ENCODE peak calls at places on chromosomes 3 and 15, in nine cellular contexts. A is colonic mucosa; W is osteoblast; I is fibroblast of mammary gland; Y is GM23338; M is CD8-positive, alpha-beta T cell; J is A549; U is astrocyte of the spinal cord; O is lower leg skin. Q is an unnamed sample.

GRCh38 chr15:59138243-59138642 is 33.3 kb downstream of the CCNB2 start:
- DNase-seq in A (peak; percentile 48), W (peak; percentile 94), I (peak; percentile 59), Y (peak; percentile 91), M (peak; percentile 43), J (peak; percentile 86), U (peak; percentile 30), O (no peak), Q (no peak)

GRCh38 chr3:186162221-186162620 is 53.3 kb upstream of the ETV5 start:
- DNase-seq in A (no peak), W (no peak), I (peak; percentile 6), Y (no peak), M (no peak), J (no peak), U (no peak), O (no peak), Q (no peak)

GRCh38 chr3:125054436-125055164 is 1.2 kb downstream of the HEG1 start:
- DNase-seq in A (peak; percentile 30), W (peak; percentile 91), I (peak; percentile 76), Y (peak; percentile 52), M (no peak), J (peak; percentile 26), U (peak; percentile 76), O (no peak), Q (no peak)

GRCh38 chr3:178950676-178951075 is 120.9 kb downstream of the ZMAT3 start:
- DNase-seq in A (no peak), W (no peak), I (no peak), Y (no peak), M (no peak), J (no peak), U (peak; percentile 7), O (no peak), Q (no peak)

GRCh38 chr3:125055913-125056705 is at the start of gene HEG1:
- DNase-seq in A (peak; percentile 85), W (peak; percentile 96), I (peak; percentile 77), Y (peak; percentile 89), M (peak; percentile 81), J (peak; percentile 51), U (peak; percentile 88), O (peak; percentile 97), Q (no peak)

GRCh38 chr3:124032881-124033359 is 41.0 kb upstream of the ROPN1 start:
- DNase-seq in A (peak; percentile 91), W (peak; percentile 100), I (peak; percentile 56), Y (peak; percentile 92), M (peak; percentile 48), J (peak; percentile 78), U (peak; percentile 82), O (peak; percentile 96), Q (peak; percentile 57)

GRCh38 chr3:55601366-55602080 is 114.4 kb upstream of the WNT5A start:
- DNase-seq in A (no peak), W (no peak), I (no peak), Y (no peak), M (no peak), J (no peak), U (no peak), O (no peak), Q (no peak)

GRCh38 chr3:156120528-156121251 is at the start of gene KCNAB1:
- DNase-seq in A (no peak), W (no peak), I (no peak), Y (peak; percentile 14), M (no peak), J (no peak), U (no peak), O (no peak), Q (peak; percentile 8)

GRCh38 chr15:100120111-100120510 is 221.7 kb downstream of the ADAMTS17 start:
- DNase-seq in A (no peak), W (no peak), I (no peak), Y (no peak), M (no peak), J (no peak), U (no peak), O (no peak), Q (no peak)

GRCh38 chr15:42741710-42742109 is 4.8 kb upstream of the CDAN1 start:
- DNase-seq in A (no peak), W (no peak), I (no peak), Y (no peak), M (no peak), J (no peak), U (no peak), O (no peak), Q (no peak)

GRCh38 chr3:48157950-48158376 is 30.3 kb downstream of the CDC25A start:
- DNase-seq in A (peak; percentile 41), W (peak; percentile 77), I (peak; percentile 74), Y (peak; percentile 87), M (peak; percentile 47), J (peak; percentile 58), U (peak; percentile 64), O (peak; percentile 90), Q (peak; percentile 13)

GRCh38 chr3:150253622-150254021 is 154.5 kb upstream of the TSC22D2 start:
- DNase-seq in A (no peak), W (peak; percentile 9), I (no peak), Y (no peak), M (no peak), J (no peak), U (no peak), O (no peak), Q (no peak)

GRCh38 chr3:12959838-12960378 is 113.3 kb downstream of the IQSEC1 start:
- DNase-seq in A (no peak), W (no peak), I (no peak), Y (peak; percentile 48), M (no peak), J (no peak), U (no peak), O (no peak), Q (no peak)

GRCh38 chr15:57784081-57784488 is 77.6 kb downstream of the POLR2M start:
- DNase-seq in A (no peak), W (no peak), I (peak; percentile 55), Y (no peak), M (no peak), J (peak; percentile 4), U (peak; percentile 34), O (no peak), Q (no peak)

GRCh38 chr15:87704276-87704675 is 552.3 kb downstream of the NTRK3 start:
- DNase-seq in A (no peak), W (no peak), I (no peak), Y (no peak), M (no peak), J (no peak), U (no peak), O (peak; percentile 45), Q (no peak)

GRCh38 chr3:10232138-10232537 is 16.1 kb upstream of the TATDN2 start:
- DNase-seq in A (no peak), W (no peak), I (no peak), Y (no peak), M (no peak), J (no peak), U (no peak), O (no peak), Q (no peak)

GRCh38 chr15:68100194-68100593 is 46.1 kb downstream of the PIAS1 start:
- DNase-seq in A (no peak), W (no peak), I (no peak), Y (no peak), M (no peak), J (no peak), U (no peak), O (no peak), Q (no peak)

GRCh38 chr15:68097029-68097428 is 42.9 kb downstream of the PIAS1 start:
- DNase-seq in A (no peak), W (no peak), I (no peak), Y (no peak), M (no peak), J (peak; percentile 48), U (peak; percentile 22), O (no peak), Q (no peak)

GRCh38 chr15:68096099-68096498 is 42.0 kb downstream of the PIAS1 start:
- DNase-seq in A (no peak), W (no peak), I (no peak), Y (no peak), M (no peak), J (no peak), U (no peak), O (no peak), Q (no peak)

GRCh38 chr15:68103603-68104002 is 49.5 kb downstream of the PIAS1 start:
- DNase-seq in A (no peak), W (no peak), I (no peak), Y (no peak), M (no peak), J (no peak), U (no peak), O (no peak), Q (no peak)

DNA sequence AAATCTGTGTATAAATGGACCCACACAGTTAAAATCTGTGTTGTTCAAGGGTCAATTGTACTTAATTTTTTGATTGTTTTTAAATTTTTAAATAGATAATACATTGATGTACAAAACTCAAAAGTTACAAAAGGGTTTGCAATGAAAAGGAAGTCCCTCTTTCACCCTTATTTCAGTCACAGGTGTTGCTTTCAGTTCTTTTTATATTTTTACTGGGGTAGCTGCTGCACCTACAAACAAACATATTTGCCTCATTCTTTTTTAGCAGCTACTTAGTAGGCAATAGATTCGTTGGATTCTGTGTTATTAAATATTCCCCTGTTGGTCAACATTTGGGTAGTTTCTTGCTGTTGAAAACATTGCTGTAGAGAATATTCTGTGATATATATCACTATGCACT is 44.4 kb downstream of the PIAS1 start:
- DNase-seq in A (no peak), W (no peak), I (no peak), Y (no peak), M (no peak), J (no peak), U (no peak), O (no peak), Q (no peak)
- H3K4me3 ChIP-seq in A (no peak overlapping the region), W (no peak overlapping the region), I (no peak overlapping the region), Y (no peak overlapping the region), M (no peak overlapping the region), J (no peak overlapping the region), U (no peak overlapping the region), O (no peak overlapping the region), Q (no peak overlapping the region)

GRCh38 chr3:101677436-101678286 is 729 bp upstream of the ZBTB11 start:
- DNase-seq in A (no peak), W (peak; percentile 13), I (no peak), Y (peak; percentile 48), M (peak; percentile 6), J (no peak), U (no peak), O (no peak), Q (no peak)
- TF ChIP-seq CTCF in A (no peak), W (no peak), I (no peak), Y (no peak), M (no peak), J (no peak), U (no peak), O (no peak), Q (no peak)

GRCh38 chr3:149080699-149081091 is 5.6 kb downstream of the HLTF start:
- DNase-seq in A (no peak), W (peak; percentile 81), I (peak; percentile 67), Y (no peak), M (no peak), J (no peak), U (peak; percentile 17), O (no peak), Q (no peak)
- H3K4me3 ChIP-seq in A (no peak overlapping the region), W (no peak overlapping the region), I (no peak overlapping the region), Y (no peak overlapping the region), M (no peak overlapping the region), J (no peak overlapping the region), U (no peak overlapping the region), O (no peak overlapping the region), Q (no peak overlapping the region)

DNA sequence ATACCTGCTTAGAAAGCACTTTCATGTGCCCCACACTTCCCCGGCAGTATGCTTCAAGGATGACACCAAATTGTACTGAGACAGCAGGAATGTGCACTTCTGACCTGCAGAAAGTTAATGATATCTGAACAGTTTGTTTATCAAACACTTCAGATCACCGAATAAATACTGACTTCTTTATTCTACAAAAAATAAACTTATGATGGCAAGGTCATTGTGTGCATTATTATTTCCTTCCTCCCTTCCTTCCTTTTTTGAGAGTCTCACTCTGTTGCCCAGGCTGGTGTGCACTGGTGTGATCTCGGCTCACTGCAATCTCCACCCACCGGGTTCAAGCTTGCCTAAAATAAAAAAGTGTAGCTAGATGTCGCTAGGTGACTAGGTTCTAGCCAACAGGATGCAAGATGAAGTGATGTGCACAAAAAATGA is 80.3 kb downstream of the FAIM start:
- DNase-seq in A (no peak), W (no peak), I (no peak), Y (no peak), M (no peak), J (peak; percentile 39), U (no peak), O (no peak), Q (no peak)
- TF ChIP-seq CTCF in A (no peak), W (no peak), I (no peak), Y (no peak), M (no peak), J (no peak), U (no peak), O (no peak), Q (no peak)